ENCODE peak calls at places on chromosome 4, in seven cellular contexts. Q, A, R, C, Z, T and H are unnamed samples.

GRCh38 chr4:15976456-15977096 is 13.6 kb upstream of the FGFBP2 start:
- DNase-seq in A (no peak), Q (no peak), R (no peak), Z (no peak), T (peak; percentile 12), C (no peak), H (no peak)

GRCh38 chr4:57410331-57411052 is 300.3 kb upstream of the IGFBP7 start:
- DNase-seq in A (no peak), T (no peak), C (peak; percentile 30), R (no peak), Z (no peak), Q (no peak), H (no peak)

GRCh38 chr4:56859841-56860240 is 38.3 kb upstream of the SPINK2 start:
- DNase-seq in R (no peak), C (no peak), T (no peak), A (no peak), Z (no peak), Q (no peak), H (no peak)

GRCh38 chr4:155190099-155190498 is 18.3 kb upstream of the NPY2R start:
- DNase-seq in T (no peak), C (no peak), Z (no peak), A (no peak), Q (no peak), R (no peak), H (no peak)

GRCh38 chr4:169823685-169824084 is 65.9 kb upstream of the HPF1 start:
- DNase-seq in R (no peak), C (no peak), Q (peak; percentile 66), T (peak; percentile 68), Z (no peak), A (no peak), H (peak; percentile 31)

GRCh38 chr4:185096032-185096653 is 46.9 kb upstream of the SLC25A4 start:
- DNase-seq in Z (no peak), T (peak; percentile 66), C (no peak), R (no peak), A (no peak), Q (no peak), H (peak; percentile 38)

GRCh38 chr4:125042031-125042430 is 272.7 kb upstream of the FAT4 start:
- DNase-seq in A (no peak), R (no peak), Q (no peak), C (no peak), T (no peak), Z (no peak), H (no peak)

GRCh38 chr4:26787461-26788340 is 72.9 kb upstream of the STIM2 start:
- DNase-seq in C (no peak), Z (no peak), T (peak; percentile 63), Q (no peak), A (no peak), R (no peak), H (no peak)

GRCh38 chr4:52658671-52659015 is 458 bp downstream of the USP46 start:
- DNase-seq in T (no peak), Z (no peak), R (no peak), Q (no peak), A (peak; percentile 19), C (no peak), H (peak; percentile 45)

GRCh38 chr4:26261400-26261799 is 59.4 kb upstream of the RBPJ start:
- DNase-seq in T (no peak), C (no peak), Z (no peak), R (no peak), Q (no peak), A (no peak), H (no peak)

GRCh38 chr4:153216546-153216945 is 12.3 kb downstream of the TRIM2 start:
- DNase-seq in A (no peak), T (no peak), C (no peak), Q (no peak), Z (no peak), R (no peak), H (no peak)

GRCh38 chr4:24080871-24081270 is 191.0 kb upstream of the PPARGC1A start:
- DNase-seq in A (no peak), Z (no peak), Q (no peak), T (no peak), R (no peak), C (no peak), H (no peak)

DNA sequence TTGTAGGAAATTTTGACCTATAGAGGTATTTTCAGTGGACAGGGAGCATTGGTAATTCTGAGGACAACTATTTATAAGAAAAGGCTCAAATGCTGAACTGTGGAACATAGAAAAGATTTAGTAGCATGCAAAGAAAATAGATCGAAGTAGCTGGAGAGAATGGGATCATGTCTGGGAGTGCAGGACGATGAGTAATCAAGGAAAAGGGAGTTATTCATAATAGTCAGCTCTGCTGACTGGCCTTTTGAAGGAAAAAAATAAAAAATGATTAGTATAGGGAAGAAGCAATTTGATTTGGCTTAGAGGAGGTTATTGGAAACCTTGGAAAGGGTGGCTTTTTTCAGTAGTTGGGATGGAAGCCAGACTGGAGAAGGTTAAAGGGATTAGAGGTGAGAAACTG is 22.9 kb upstream of the ANK2 start:
- DNase-seq in C (no peak), Q (no peak), A (no peak), R (no peak), T (peak; percentile 24), Z (no peak), H (no peak)
- TF ChIP-seq CTCF in C (no peak), Q (no peak), A (no peak), R (no peak), T (no peak), Z (no peak), H (no peak)

DNA sequence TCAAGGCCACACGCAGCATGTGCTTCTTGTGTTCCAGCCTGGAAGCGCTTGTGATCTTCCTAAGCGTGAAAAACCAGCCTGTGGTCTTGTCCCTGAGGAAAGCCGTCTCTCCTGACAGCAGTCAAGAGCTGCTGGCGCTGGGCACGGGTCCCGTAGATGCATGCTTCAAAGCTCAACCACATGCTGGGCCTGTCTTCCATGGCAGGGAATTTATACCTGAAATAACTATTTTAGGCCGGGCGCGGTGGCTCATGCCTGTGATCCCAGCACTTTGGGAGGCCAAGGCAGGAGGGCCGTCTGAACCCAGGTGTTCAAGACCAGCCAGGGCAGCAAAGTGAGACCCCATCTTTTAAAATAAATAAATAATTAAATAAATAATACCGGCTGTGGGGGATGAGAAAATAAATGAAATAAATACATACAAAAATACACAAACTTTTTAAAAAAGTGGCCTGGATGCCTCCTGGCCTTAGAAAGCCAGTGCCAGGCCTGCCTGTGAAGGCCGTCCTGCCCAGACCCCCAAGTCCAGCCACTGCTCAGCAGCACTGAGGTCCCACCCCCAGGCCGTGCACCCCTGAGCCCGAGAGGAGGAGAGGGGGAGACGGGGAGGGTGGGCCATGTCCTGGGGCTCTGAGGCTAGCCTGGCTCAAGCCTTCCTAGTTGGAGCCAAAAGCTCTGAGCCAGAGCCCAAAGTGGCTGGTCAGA is 10.4 kb downstream of the LRPAP1 start:
- DNase-seq in Q (no peak), C (no peak), Z (no peak), A (no peak), R (no peak), T (no peak), H (no peak)
- TF ChIP-seq CTCF in Q (no peak), C (no peak), Z (no peak), A (no peak), R (no peak), T (no peak), H (no peak)

GRCh38 chr4:85233516-85233915 is 241.4 kb upstream of the ARHGAP24 start:
- DNase-seq in Q (no peak), T (no peak), C (no peak), R (no peak), A (no peak), Z (no peak), H (no peak)

GRCh38 chr4:85222561-85222960 is 252.4 kb upstream of the ARHGAP24 start:
- DNase-seq in R (no peak), T (no peak), C (no peak), Z (no peak), A (no peak), Q (no peak), H (no peak)

GRCh38 chr4:85228264-85228663 is 246.7 kb upstream of the ARHGAP24 start:
- DNase-seq in Q (no peak), C (no peak), T (no peak), Z (no peak), A (no peak), R (no peak), H (no peak)
- TF ChIP-seq CTCF in Q (no peak), C (no peak), T (no peak), Z (no peak), A (no peak), R (peak; percentile 39), H (no peak)

GRCh38 chr4:48542888-48543287 is 52.8 kb downstream of the ZAR1 start:
- DNase-seq in C (no peak), Z (no peak), T (no peak), R (no peak), Q (no peak), A (no peak), H (no peak)

GRCh38 chr4:48543796-48544195 is 53.7 kb downstream of the ZAR1 start:
- DNase-seq in Z (no peak), R (no peak), A (no peak), Q (no peak), T (no peak), C (no peak), H (no peak)

DNA sequence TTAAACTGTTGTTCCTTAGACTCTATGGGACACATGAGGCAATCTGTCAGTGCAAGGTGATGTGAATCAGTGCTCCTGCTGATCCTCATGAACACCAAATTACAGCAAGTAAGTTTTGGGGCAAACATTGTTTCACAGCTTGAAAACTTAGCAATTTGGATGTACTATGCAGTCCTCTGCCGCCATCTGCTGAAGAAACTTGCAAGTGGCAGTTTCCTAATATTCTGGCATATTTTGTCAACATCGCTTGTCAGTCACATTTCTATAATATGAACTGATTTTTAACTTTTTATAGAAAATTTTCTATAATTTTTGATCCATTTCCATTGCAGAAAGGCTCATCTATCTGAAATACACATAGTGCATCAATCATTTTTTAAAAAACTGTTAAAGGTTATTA is 56.3 kb downstream of the ZAR1 start:
- DNase-seq in Q (no peak), A (no peak), Z (peak; percentile 5), T (peak; percentile 65), R (peak; percentile 8), C (no peak), H (no peak)
- TF ChIP-seq CTCF in Q (peak; percentile 77), A (peak; percentile 46), Z (peak; percentile 15), T (peak; percentile 62), R (peak; percentile 63), C (no peak), H (peak; percentile 51)